ENCODE peak calls at places on chromosomes 5 and 9, in ten cellular contexts. M, P, N, C, V, S, E, B, I and U are unnamed samples.

GRCh38 chr5:88690619-88691560 is 192.1 kb downstream of the MEF2C start:
- DNase-seq in B (peak), E (peak), M (no peak), I (peak), V (peak), P (peak), C (peak), S (peak), N (peak), U (peak)

GRCh38 chr5:25358919-25359318 is 714.1 kb upstream of the CDH10 start:
- DNase-seq in S (no peak), C (no peak), E (no peak), M (no peak), P (no peak), V (no peak), I (no peak), B (no peak), N (no peak), U (no peak)

GRCh38 chr9:128882677-128883590 is 1.0 kb downstream of the LRRC8A start:
- DNase-seq in V (no peak), P (no peak), M (no peak), B (no peak), E (peak), S (no peak), C (no peak), I (no peak), N (no peak), U (peak)

GRCh38 chr5:26237489-26237888 is 800.9 kb downstream of the CDH9 start:
- DNase-seq in P (no peak), C (no peak), I (no peak), N (no peak), B (no peak), E (no peak), M (no peak), V (no peak), S (no peak), U (no peak)

GRCh38 chr5:150144211-150144801 is 11.3 kb downstream of the PDGFRB start:
- DNase-seq in M (no peak), B (peak), E (peak), P (peak), N (no peak), S (no peak), I (no peak), C (no peak), V (peak), U (peak)

GRCh38 chr5:81601912-81602311 is 149.0 kb downstream of the SSBP2 start:
- DNase-seq in S (no peak), M (no peak), C (no peak), V (no peak), N (no peak), E (no peak), B (no peak), I (no peak), P (no peak), U (peak)

GRCh38 chr5:73783823-73784222 is 157.8 kb downstream of the ARHGEF28 start:
- DNase-seq in I (no peak), P (no peak), S (no peak), N (no peak), V (peak), C (no peak), E (no peak), B (no peak), M (no peak), U (peak)

GRCh38 chr5:14560091-14560595 is 21.4 kb upstream of the OTULINL start:
- DNase-seq in V (no peak), S (no peak), E (no peak), P (no peak), B (no peak), C (no peak), M (no peak), I (no peak), N (no peak), U (no peak)

GRCh38 chr9:110526426-110526825 is 53.1 kb downstream of the SVEP1 start:
- DNase-seq in C (no peak), I (no peak), M (no peak), V (peak), P (no peak), N (no peak), S (no peak), E (no peak), B (peak), U (peak)